ENCODE peak calls at places on chromosomes 3 and 15, in six cellular contexts. E is cardiac fibroblast, S is psoas muscle, Y is AG10803, R is GM23338, U is kidney epithelial cell. C is an unnamed sample.

GRCh38 chr3:95994338-95994737 is 820.1 kb upstream of the EPHA6 start:
- DNase-seq in E (no peak), S (no peak), Y (no peak), R (no peak), U (no peak), C (no peak)

GRCh38 chr3:42664443-42664814 is 10.9 kb downstream of the ZBTB47 start:
- DNase-seq in E (no peak), S (no peak), Y (no peak), R (no peak), U (no peak), C (no peak)

GRCh38 chr3:14410501-14411165 is 8.2 kb downstream of the SLC6A6 start:
- DNase-seq in E (peak), S (peak), Y (peak), R (no peak), U (peak), C (peak)

GRCh38 chr3:75781079-75781745 is 4.1 kb downstream of the ZNF717 start:
- DNase-seq in E (peak), S (no peak), Y (no peak), R (no peak), U (no peak), C (no peak)

GRCh38 chr15:47885921-47886320 is 168.6 kb downstream of the SEMA6D start:
- DNase-seq in E (peak), S (no peak), Y (peak), R (peak), U (peak), C (peak)

GRCh38 chr3:192467230-192468186 is 259.8 kb downstream of the FGF12 start:
- DNase-seq in E (peak), S (no peak), Y (peak), R (peak), U (peak), C (peak)

GRCh38 chr3:159174715-159175390 is 373.0 kb downstream of the MFSD1 start:
- DNase-seq in E (peak), S (no peak), Y (no peak), R (no peak), U (peak), C (no peak)

GRCh38 chr3:197430502-197430901 is 125.3 kb downstream of the BDH1 start:
- DNase-seq in E (peak), S (no peak), Y (no peak), R (no peak), U (no peak), C (peak)

GRCh38 chr3:189652042-189652441 is 20.9 kb downstream of the TP63 start:
- DNase-seq in E (peak), S (no peak), Y (peak), R (peak), U (no peak), C (no peak)

GRCh38 chr15:47586653-47587224 is 130.6 kb upstream of the SEMA6D start:
- DNase-seq in E (peak), S (no peak), Y (peak), R (no peak), U (no peak), C (peak)

GRCh38 chr3:17313746-17314145 is 428.7 kb downstream of the TBC1D5 start:
- DNase-seq in E (no peak), S (no peak), Y (no peak), R (no peak), U (no peak), C (no peak)

GRCh38 chr3:158160958-158161357 is 51.1 kb downstream of the RSRC1 start:
- DNase-seq in E (peak), S (no peak), Y (peak), R (no peak), U (no peak), C (peak)

DNA sequence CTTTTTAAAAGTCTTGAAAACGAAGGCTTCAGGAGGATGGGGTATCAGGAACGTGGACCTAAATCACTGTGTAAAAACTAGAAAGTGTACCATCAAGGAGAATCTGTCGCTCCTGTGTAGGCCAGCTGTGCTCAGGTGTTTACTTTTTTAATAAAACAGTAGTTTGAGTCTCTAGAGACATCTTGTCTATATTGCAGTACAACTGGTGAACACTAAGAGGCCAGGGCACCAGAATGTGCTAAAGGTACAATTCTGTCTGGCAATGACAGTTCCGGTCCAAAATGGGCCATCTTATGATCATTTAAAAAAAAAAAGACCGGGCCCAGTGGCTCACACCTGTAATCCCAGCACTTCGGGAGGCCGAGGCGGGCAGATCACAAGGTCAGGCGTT is 61.8 kb upstream of the MCF2L2 start:
- DNase-seq in E (no peak), S (no peak), Y (no peak), R (no peak), U (no peak), C (no peak)
- TF ChIP-seq CTCF in E (no peak), S (no peak), Y (no peak), R (peak), U (no peak), C (no peak)

DNA sequence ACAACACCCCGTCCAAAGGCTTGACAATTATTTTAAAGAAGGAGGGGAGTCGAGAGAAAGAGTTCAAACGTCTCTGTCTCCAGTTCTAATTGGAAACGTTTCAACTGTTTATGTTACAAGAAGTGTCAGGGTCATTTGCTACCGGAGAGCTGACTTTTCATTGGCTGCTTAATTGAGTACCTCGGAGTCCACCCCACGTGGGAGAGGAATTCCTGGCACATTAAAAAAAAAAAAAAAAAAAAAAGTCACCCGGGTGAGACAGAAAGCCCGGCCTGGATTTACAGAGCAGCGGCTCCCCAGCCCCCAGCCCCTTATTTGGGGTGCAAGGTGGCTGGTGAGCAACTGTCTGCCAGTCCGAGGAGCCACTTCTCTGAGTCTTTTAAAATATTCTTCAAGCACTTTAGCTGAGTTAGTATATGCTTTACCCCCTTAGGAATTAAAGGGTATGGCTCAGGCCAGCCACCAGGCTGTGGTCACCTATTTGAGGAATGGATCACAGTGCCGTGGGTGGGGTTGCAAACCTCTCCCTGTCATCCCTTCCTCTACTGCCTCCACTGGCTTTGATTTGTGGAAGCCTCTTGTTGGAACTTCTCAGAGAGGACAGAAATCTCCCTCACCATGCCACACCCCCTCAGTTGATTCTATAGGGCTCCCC is 3.9 kb upstream of the TLE3 start:
- DNase-seq in E (peak), S (no peak), Y (peak), R (peak), U (peak), C (peak)
- H3K4me3 ChIP-seq in E (no peak), S (peak), Y (no peak), R (peak), U (no peak), C (no peak)

DNA sequence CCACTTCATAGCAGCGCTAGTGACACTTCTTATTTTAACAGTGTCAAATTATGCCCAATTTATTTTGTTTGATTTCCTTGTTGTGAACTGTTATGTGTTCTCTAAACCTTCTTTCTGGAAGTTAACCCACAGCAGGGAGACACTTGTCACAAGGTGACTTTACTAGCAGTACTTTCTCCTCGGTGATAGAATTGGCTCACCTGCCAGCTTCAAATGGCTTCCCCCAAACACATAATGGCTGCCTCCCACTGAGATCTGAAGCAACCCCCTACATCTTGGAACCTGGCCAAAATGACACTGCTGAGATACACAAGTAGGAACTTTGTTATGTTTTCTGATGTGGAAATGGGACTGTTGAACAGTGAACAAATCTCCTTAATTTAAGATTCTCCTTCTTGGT is 238.8 kb upstream of the DPH6 start:
- DNase-seq in E (no peak), S (no peak), Y (no peak), R (peak), U (no peak), C (no peak)
- TF ChIP-seq CTCF in E (no peak), S (no peak), Y (no peak), R (no peak), U (no peak), C (no peak)

DNA sequence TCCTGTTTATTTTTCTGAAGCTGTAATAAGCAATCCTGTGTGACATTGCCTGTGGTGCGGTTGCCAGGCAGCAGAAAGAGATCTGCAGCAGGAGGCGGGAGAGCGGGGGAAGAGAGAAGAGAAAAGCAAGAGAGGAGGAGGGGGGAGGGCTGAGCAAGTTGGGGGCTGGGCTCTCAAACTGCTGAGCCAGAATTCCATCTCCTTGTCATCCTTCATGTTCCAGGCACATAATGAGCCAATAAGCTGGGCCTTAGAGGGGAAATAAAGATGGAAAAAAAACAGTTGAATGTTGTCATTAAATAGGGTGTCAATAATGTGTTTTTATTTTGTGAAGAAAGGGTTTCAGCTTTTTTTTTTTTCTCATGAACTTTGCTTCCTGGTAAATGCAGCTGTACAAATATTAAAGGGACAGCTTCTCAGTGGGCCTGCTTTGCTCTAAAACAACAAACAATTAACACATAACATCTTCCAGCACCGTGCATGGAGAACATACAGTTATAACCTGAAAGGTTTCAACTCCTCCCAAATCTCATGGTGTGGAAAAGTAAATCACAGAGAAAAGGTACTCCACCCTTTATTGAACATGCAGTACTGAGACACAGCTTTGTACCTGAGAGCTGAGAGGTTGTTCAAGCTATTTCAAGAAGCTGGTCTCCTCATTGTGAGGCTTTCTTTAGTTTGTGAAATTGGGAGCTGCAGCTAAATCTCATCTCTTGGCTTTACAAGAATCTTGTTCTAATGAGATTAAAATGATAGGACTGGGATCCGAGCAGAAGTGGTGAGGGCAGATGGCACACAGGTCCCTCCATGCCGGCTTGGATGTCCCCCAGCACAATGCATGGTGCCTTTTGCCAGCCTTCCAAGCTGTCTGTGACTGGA is 451.1 kb upstream of the KCNMB2 start:
- DNase-seq in E (peak), S (peak), Y (peak), R (peak), U (peak), C (peak)
- H3K4me3 ChIP-seq in E (no peak), S (peak), Y (no peak), R (no peak), U (no peak), C (no peak)

GRCh38 chr15:64333986-64334385 is 22.0 kb downstream of the CSNK1G1 start:
- DNase-seq in E (peak), S (no peak), Y (peak), R (no peak), U (no peak), C (peak)
- TF ChIP-seq CTCF in E (no peak), S (no peak), Y (no peak), R (no peak), U (no peak), C (no peak)

GRCh38 chr3:46579756-46580286 is 13.7 kb upstream of the LRRC2 start:
- DNase-seq in E (no peak), S (no peak), Y (no peak), R (no peak), U (no peak), C (no peak)
- H3K4me3 ChIP-seq in E (no peak), S (no peak), Y (no peak), R (peak), U (no peak), C (no peak)

GRCh38 chr15:42984534-42985034 is 64.0 kb upstream of the TTBK2 start:
- DNase-seq in E (no peak), S (no peak), Y (no peak), R (no peak), U (no peak), C (no peak)
- TF ChIP-seq CTCF in E (peak), S (no peak), Y (no peak), R (no peak), U (no peak), C (peak)

GRCh38 chr3:59381282-59381681 is 331.5 kb upstream of the CFAP20DC start:
- DNase-seq in E (no peak), S (no peak), Y (no peak), R (no peak), U (no peak), C (no peak)

GRCh38 chr3:59386165-59386564 is 336.3 kb upstream of the CFAP20DC start:
- DNase-seq in E (no peak), S (no peak), Y (no peak), R (no peak), U (no peak), C (no peak)

GRCh38 chr3:59391131-59391530 is 341.3 kb upstream of the CFAP20DC start:
- DNase-seq in E (no peak), S (no peak), Y (no peak), R (no peak), U (no peak), C (no peak)

GRCh38 chr3:59388555-59389280 is 338.9 kb upstream of the CFAP20DC start:
- DNase-seq in E (no peak), S (no peak), Y (no peak), R (no peak), U (no peak), C (no peak)

GRCh38 chr3:59385547-59385946 is 335.7 kb upstream of the CFAP20DC start:
- DNase-seq in E (no peak), S (no peak), Y (no peak), R (no peak), U (no peak), C (no peak)
- H3K4me3 ChIP-seq in E (no peak), S (no peak), Y (no peak), R (no peak), U (no peak), C (no peak)

DNA sequence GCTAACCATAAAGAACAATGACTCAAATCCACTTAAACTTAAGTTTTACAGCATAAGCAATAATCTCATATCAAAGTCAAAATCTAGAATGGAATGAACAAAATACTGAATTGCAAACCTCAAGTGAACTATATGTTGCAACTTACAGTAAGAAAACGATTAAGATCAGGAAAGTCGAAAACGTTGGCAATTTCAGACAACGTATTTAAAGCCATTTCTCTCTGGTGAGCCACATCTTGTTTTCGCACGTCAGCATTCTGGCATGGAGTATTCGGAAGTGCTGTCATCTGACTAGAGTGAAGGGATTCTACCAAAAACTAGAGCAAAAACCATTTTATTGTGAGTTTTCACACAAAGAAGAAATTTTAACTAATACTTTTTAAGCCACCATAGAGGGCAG is 28.5 kb downstream of the ATR start:
- DNase-seq in E (no peak), S (no peak), Y (no peak), R (no peak), U (no peak), C (no peak)
- TF ChIP-seq CTCF in E (no peak), S (no peak), Y (no peak), R (no peak), U (no peak), C (no peak)

C was measured in fibroblast of the aortic adventitia.